ENCODE peak calls at places on chromosome 4, in six cellular contexts. One of them, this sample, is unnamed.

GRCh38 chr4:182547435-182547834 is 304.2 kb downstream of the TENM3 start:
- DNase-seq in GM13977: peak
- DNase-seq in HFFc6: no peak
- DNase-seq in stomach: no peak
- DNase-seq in fibroblast of lung: no peak
- DNase-seq in right atrium auricular region: no peak
- DNase-seq in this sample: no peak

GRCh38 chr4:122224348-122224747 is 72.2 kb downstream of the BLTP1 start:
- DNase-seq in GM13977: peak
- DNase-seq in HFFc6: no peak
- DNase-seq in stomach: no peak
- DNase-seq in fibroblast of lung: peak
- DNase-seq in right atrium auricular region: no peak
- DNase-seq in this sample: peak

GRCh38 chr4:15936495-15936894 is 2.0 kb downstream of the FGFBP1 start:
- DNase-seq in GM13977: no peak
- DNase-seq in HFFc6: no peak
- DNase-seq in stomach: peak
- DNase-seq in fibroblast of lung: no peak
- DNase-seq in right atrium auricular region: no peak
- DNase-seq in this sample: no peak

GRCh38 chr4:120844528-120844921 is 78.0 kb downstream of the PRDM5 start:
- DNase-seq in GM13977: no peak
- DNase-seq in HFFc6: no peak
- DNase-seq in stomach: no peak
- DNase-seq in fibroblast of lung: no peak
- DNase-seq in right atrium auricular region: no peak
- DNase-seq in this sample: no peak

GRCh38 chr4:110091426-110091825 is 107.0 kb downstream of the ELOVL6 start:
- DNase-seq in GM13977: no peak
- DNase-seq in HFFc6: peak
- DNase-seq in stomach: no peak
- DNase-seq in fibroblast of lung: peak
- DNase-seq in right atrium auricular region: no peak
- DNase-seq in this sample: no peak

GRCh38 chr4:87066403-87067119 is 131.8 kb downstream of the AFF1 start:
- DNase-seq in GM13977: no peak
- DNase-seq in HFFc6: no peak
- DNase-seq in stomach: no peak
- DNase-seq in fibroblast of lung: no peak
- DNase-seq in right atrium auricular region: no peak
- DNase-seq in this sample: no peak

GRCh38 chr4:152039085-152039484 is 278.3 kb upstream of the GATB start:
- DNase-seq in GM13977: no peak
- DNase-seq in HFFc6: peak
- DNase-seq in stomach: no peak
- DNase-seq in fibroblast of lung: peak
- DNase-seq in right atrium auricular region: no peak
- DNase-seq in this sample: no peak

GRCh38 chr4:108446554-108446953 is 173.8 kb upstream of the RPL34 start:
- DNase-seq in GM13977: no peak
- DNase-seq in HFFc6: no peak
- DNase-seq in stomach: no peak
- DNase-seq in fibroblast of lung: no peak
- DNase-seq in right atrium auricular region: no peak
- DNase-seq in this sample: peak

GRCh38 chr4:30614771-30615170 is 105.4 kb upstream of the PCDH7 start:
- DNase-seq in GM13977: no peak
- DNase-seq in HFFc6: no peak
- DNase-seq in stomach: no peak
- DNase-seq in fibroblast of lung: no peak
- DNase-seq in right atrium auricular region: no peak
- DNase-seq in this sample: no peak

GRCh38 chr4:71004281-71004851 is 10.9 kb downstream of the DCK start:
- DNase-seq in GM13977: no peak
- DNase-seq in HFFc6: no peak
- DNase-seq in stomach: no peak
- DNase-seq in fibroblast of lung: no peak
- DNase-seq in right atrium auricular region: no peak
- DNase-seq in this sample: peak

GRCh38 chr4:124631760-124632159 is 80.8 kb downstream of the ANKRD50 start:
- DNase-seq in GM13977: no peak
- DNase-seq in HFFc6: peak
- DNase-seq in stomach: peak
- DNase-seq in fibroblast of lung: peak
- DNase-seq in right atrium auricular region: peak
- DNase-seq in this sample: no peak

DNA sequence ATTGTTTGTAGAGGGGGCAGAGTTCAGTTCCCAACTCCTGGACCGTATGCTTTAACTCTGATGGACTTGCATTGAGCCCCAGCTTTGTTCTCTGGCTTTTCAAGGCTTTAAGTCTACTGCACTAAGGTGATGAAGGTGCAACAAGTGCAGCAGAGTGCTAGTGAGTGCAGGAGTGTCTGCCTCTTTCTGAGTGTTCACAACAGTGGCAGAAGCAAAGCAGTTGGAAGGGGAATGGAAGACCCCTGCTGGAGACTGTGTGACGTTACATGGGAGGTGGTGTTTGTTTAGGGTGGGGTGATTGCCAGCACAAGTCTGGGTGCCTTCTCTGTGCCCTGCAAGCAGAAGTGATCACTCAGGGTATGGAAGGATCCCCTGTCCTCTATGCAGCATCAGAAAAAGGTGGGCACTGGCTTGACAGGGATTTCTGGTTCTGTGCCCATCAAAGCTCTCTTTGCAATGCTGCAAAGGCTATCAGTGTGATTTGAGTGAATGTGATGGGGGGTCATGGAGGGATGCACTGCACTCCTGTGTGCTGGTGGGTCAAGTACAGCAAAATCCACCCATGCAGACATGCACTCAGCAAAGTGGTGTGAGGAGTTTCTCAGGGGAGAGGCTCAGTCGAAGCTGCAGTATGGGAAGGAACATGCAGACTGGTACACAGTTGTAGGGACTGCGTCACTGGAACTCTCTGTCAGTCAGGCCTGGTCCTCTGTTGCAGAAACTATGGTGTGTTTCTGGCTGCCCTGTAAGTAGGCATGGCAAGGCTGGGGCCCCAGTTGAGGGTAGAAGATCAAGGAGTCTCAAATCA is 70.9 kb upstream of the UGT2B7 start:
- DNase-seq in GM13977: no peak
- DNase-seq in HFFc6: no peak
- DNase-seq in stomach: no peak
- DNase-seq in fibroblast of lung: no peak
- DNase-seq in right atrium auricular region: no peak
- DNase-seq in this sample: peak
- TF ChIP-seq CTCF in GM13977: peak
- TF ChIP-seq CTCF in HFFc6: peak
- TF ChIP-seq CTCF in stomach: no peak
- TF ChIP-seq CTCF in fibroblast of lung: no peak
- TF ChIP-seq CTCF in right atrium auricular region: no peak
- TF ChIP-seq CTCF in this sample: peak

GRCh38 chr4:5784960-5785611 is 74.1 kb downstream of the EVC start:
- DNase-seq in GM13977: no peak
- DNase-seq in HFFc6: no peak
- DNase-seq in stomach: no peak
- DNase-seq in fibroblast of lung: no peak
- DNase-seq in right atrium auricular region: peak
- DNase-seq in this sample: no peak
- TF ChIP-seq CTCF in GM13977: no peak
- TF ChIP-seq CTCF in HFFc6: no peak
- TF ChIP-seq CTCF in stomach: no peak
- TF ChIP-seq CTCF in fibroblast of lung: no peak
- TF ChIP-seq CTCF in right atrium auricular region: no peak
- TF ChIP-seq CTCF in this sample: no peak

DNA sequence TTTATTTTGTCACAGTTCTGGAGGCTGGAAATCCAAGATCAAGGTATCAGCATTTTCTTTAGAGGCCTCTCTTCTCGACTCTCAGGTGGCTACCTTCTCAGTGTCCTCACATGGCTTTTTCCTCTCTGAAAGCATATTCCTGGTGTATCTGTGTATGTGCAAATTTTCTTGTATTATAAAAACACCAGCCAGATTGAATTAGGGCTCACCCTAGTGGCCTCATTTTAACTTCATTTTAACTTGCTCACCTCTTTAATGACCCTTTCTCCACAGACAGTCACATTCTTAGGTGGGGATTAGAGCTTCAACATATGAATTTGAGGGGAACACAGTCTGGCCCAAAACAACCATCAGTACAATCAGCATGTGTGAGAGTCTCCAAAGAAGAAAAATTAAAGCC is 542.4 kb upstream of the FAM241A start:
- DNase-seq in GM13977: no peak
- DNase-seq in HFFc6: peak
- DNase-seq in stomach: no peak
- DNase-seq in fibroblast of lung: peak
- DNase-seq in right atrium auricular region: no peak
- DNase-seq in this sample: no peak
- TF ChIP-seq CTCF in GM13977: peak
- TF ChIP-seq CTCF in HFFc6: peak
- TF ChIP-seq CTCF in stomach: no peak
- TF ChIP-seq CTCF in fibroblast of lung: no peak
- TF ChIP-seq CTCF in right atrium auricular region: no peak
- TF ChIP-seq CTCF in this sample: no peak

GRCh38 chr4:141702472-141703182 is 66.2 kb downstream of the IL15 start:
- DNase-seq in GM13977: no peak
- DNase-seq in HFFc6: no peak
- DNase-seq in stomach: no peak
- DNase-seq in fibroblast of lung: peak
- DNase-seq in right atrium auricular region: no peak
- DNase-seq in this sample: no peak
- TF ChIP-seq CTCF in GM13977: peak
- TF ChIP-seq CTCF in HFFc6: peak
- TF ChIP-seq CTCF in stomach: no peak
- TF ChIP-seq CTCF in fibroblast of lung: peak
- TF ChIP-seq CTCF in right atrium auricular region: no peak
- TF ChIP-seq CTCF in this sample: no peak

GRCh38 chr4:80362578-80363181 is 27.1 kb downstream of the CFAP299 start:
- DNase-seq in GM13977: peak
- DNase-seq in HFFc6: peak
- DNase-seq in stomach: no peak
- DNase-seq in fibroblast of lung: peak
- DNase-seq in right atrium auricular region: no peak
- DNase-seq in this sample: peak
- TF ChIP-seq CTCF in GM13977: peak
- TF ChIP-seq CTCF in HFFc6: peak
- TF ChIP-seq CTCF in stomach: no peak
- TF ChIP-seq CTCF in fibroblast of lung: peak
- TF ChIP-seq CTCF in right atrium auricular region: peak
- TF ChIP-seq CTCF in this sample: peak

DNA sequence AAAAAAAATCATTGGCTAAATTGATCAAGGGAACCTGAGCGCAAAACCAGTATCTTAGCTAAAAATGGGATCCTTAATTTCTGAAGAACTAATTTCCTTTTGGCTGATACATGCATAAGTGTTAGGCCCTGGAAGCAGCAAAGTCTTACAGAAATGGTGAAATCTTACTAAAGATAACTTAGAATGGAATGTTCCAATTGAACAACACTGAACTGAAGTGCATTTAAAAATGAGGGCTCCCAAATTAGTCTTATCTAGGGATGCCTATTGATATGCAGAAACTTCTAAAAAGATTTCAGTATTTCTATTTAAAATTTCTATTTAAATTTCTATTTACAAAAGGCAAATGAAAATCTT is 120.7 kb upstream of the BANK1 start:
- DNase-seq in GM13977: no peak
- DNase-seq in HFFc6: no peak
- DNase-seq in stomach: no peak
- DNase-seq in fibroblast of lung: no peak
- DNase-seq in right atrium auricular region: no peak
- DNase-seq in this sample: no peak
- TF ChIP-seq CTCF in GM13977: no peak
- TF ChIP-seq CTCF in HFFc6: no peak
- TF ChIP-seq CTCF in stomach: no peak
- TF ChIP-seq CTCF in fibroblast of lung: no peak
- TF ChIP-seq CTCF in right atrium auricular region: no peak
- TF ChIP-seq CTCF in this sample: no peak

GRCh38 chr4:103994059-103994458 is 274.3 kb upstream of the TACR3 start:
- DNase-seq in GM13977: no peak
- DNase-seq in HFFc6: peak
- DNase-seq in stomach: no peak
- DNase-seq in fibroblast of lung: peak
- DNase-seq in right atrium auricular region: no peak
- DNase-seq in this sample: no peak
- TF ChIP-seq CTCF in GM13977: peak
- TF ChIP-seq CTCF in HFFc6: peak
- TF ChIP-seq CTCF in stomach: no peak
- TF ChIP-seq CTCF in fibroblast of lung: no peak
- TF ChIP-seq CTCF in right atrium auricular region: no peak
- TF ChIP-seq CTCF in this sample: no peak

DNA sequence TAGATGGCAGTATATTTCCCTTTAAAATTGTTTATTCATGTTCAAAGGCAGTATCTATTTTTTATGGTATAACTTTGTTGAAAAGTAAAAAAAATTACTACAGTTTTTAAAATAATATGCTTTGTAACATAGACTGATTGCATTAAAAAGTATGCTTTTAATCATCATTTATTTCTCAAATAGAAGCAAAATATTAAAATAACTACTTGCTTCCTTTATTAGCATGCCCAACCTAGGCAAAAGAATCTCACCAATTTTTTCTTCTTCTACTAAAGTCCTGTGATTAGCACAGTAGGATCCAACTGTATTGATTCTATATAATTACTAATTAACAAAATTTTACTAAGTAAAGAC is 69.6 kb upstream of the NFKB1 start:
- DNase-seq in GM13977: no peak
- DNase-seq in HFFc6: no peak
- DNase-seq in stomach: no peak
- DNase-seq in fibroblast of lung: no peak
- DNase-seq in right atrium auricular region: no peak
- DNase-seq in this sample: no peak
- TF ChIP-seq CTCF in GM13977: no peak
- TF ChIP-seq CTCF in HFFc6: no peak
- TF ChIP-seq CTCF in stomach: no peak
- TF ChIP-seq CTCF in fibroblast of lung: no peak
- TF ChIP-seq CTCF in right atrium auricular region: no peak
- TF ChIP-seq CTCF in this sample: peak

GRCh38 chr4:139958738-139959096 is 195.3 kb downstream of the MAML3 start:
- DNase-seq in GM13977: no peak
- DNase-seq in HFFc6: no peak
- DNase-seq in stomach: no peak
- DNase-seq in fibroblast of lung: no peak
- DNase-seq in right atrium auricular region: no peak
- DNase-seq in this sample: no peak
- TF ChIP-seq CTCF in GM13977: no peak
- TF ChIP-seq CTCF in HFFc6: no peak
- TF ChIP-seq CTCF in stomach: no peak
- TF ChIP-seq CTCF in fibroblast of lung: no peak
- TF ChIP-seq CTCF in right atrium auricular region: no peak
- TF ChIP-seq CTCF in this sample: no peak

DNA sequence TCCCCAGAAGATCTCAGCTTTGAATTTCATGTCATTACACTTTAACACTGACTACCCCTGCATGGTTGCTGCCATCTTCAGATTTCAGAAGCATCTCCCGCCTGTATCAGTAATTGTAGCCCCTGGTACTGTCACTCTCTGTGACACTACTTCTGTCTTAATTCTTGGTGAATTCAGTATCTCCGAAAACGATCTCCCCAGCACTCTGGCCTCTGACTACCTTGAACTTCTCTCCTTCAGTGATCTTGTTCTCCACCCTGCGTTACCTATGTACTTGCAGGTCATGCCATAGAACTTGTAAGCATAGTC is 53.8 kb upstream of the ABCG2 start:
- DNase-seq in GM13977: no peak
- DNase-seq in HFFc6: no peak
- DNase-seq in stomach: no peak
- DNase-seq in fibroblast of lung: no peak
- DNase-seq in right atrium auricular region: no peak
- DNase-seq in this sample: no peak
- TF ChIP-seq CTCF in GM13977: no peak
- TF ChIP-seq CTCF in HFFc6: peak
- TF ChIP-seq CTCF in stomach: no peak
- TF ChIP-seq CTCF in fibroblast of lung: no peak
- TF ChIP-seq CTCF in right atrium auricular region: peak
- TF ChIP-seq CTCF in this sample: no peak